ENCODE peak calls at places on chromosomes 4 and X, in four cellular contexts. P is WTC11, K is amniotic stem cell, U is ecto neural progenitor cell. N is an unnamed sample.

GRCh38 chr4:156322592-156322991 is 368.9 kb upstream of the CTSO start:
- DNase-seq in P (no peak), K (peak), U (no peak), N (no peak)

GRCh38 chr4:99610605-99611172 is 36.1 kb downstream of the MTTP start:
- DNase-seq in P (no peak), K (no peak), U (no peak), N (no peak)

GRCh38 chr4:54067163-54067562 is 2.8 kb upstream of the CHIC2 start:
- DNase-seq in P (no peak), K (no peak), U (no peak), N (no peak)

GRCh38 chr4:154208424-154208823 is 283.2 kb downstream of the DCHS2 start:
- DNase-seq in P (peak), K (no peak), U (no peak), N (no peak)

GRCh38 chr4:53026233-53026632 is 164.1 kb downstream of the RASL11B start:
- DNase-seq in P (no peak), K (no peak), U (no peak), N (no peak)

GRCh38 chr4:124437853-124438495 is 274.6 kb downstream of the ANKRD50 start:
- DNase-seq in P (no peak), K (no peak), U (no peak), N (no peak)

GRCh38 chr4:6655924-6656323 is 15.4 kb downstream of the MRFAP1 start:
- DNase-seq in P (no peak), K (no peak), U (no peak), N (no peak)

GRCh38 chr4:15891312-15891711 is 47.2 kb downstream of the FGFBP1 start:
- DNase-seq in P (no peak), K (no peak), U (no peak), N (peak)

GRCh38 chr4:4339504-4340085 is 47.3 kb upstream of the NSG1 start:
- DNase-seq in P (no peak), K (no peak), U (peak), N (no peak)

GRCh38 chrX:9189286-9189685 is 155.4 kb upstream of the FAM9B start:
- DNase-seq in P (no peak), K (no peak), U (no peak), N (no peak)

GRCh38 chr4:97252615-97253154 is 890.6 kb downstream of the STPG2 start:
- DNase-seq in P (no peak), K (no peak), U (no peak), N (no peak)

GRCh38 chrX:21721175-21721574 is 36.7 kb downstream of the SMPX start:
- DNase-seq in P (no peak), K (no peak), U (no peak), N (no peak)

GRCh38 chr4:134200811-134201215 is 776 bp downstream of the PABPC4L start:
- DNase-seq in P (no peak), K (no peak), U (no peak), N (no peak)

GRCh38 chr4:6225469-6225868 is 25.1 kb upstream of the JAKMIP1 start:
- DNase-seq in P (peak), K (no peak), U (peak), N (no peak)

GRCh38 chrX:82626978-82627377 is 881.1 kb upstream of the POU3F4 start:
- DNase-seq in P (no peak), K (no peak), U (no peak), N (no peak)

GRCh38 chr4:98232202-98232601 is 29.0 kb upstream of the RAP1GDS1 start:
- DNase-seq in P (no peak), K (no peak), U (no peak), N (no peak)

GRCh38 chrX:71366674-71367256 is 608 bp downstream of the TAF1 start:
- DNase-seq in P (peak), K (no peak), U (peak), N (peak)

GRCh38 chr4:2702361-2702760 is 53.8 kb downstream of the TNIP2 start:
- DNase-seq in P (no peak), K (no peak), U (no peak), N (no peak)

GRCh38 chr4:6524436-6524835 is 50.6 kb upstream of the MAN2B2 start:
- DNase-seq in P (no peak), K (no peak), U (no peak), N (no peak)

GRCh38 chr4:101621120-101621519 is 169.4 kb upstream of the BANK1 start:
- DNase-seq in P (no peak), K (peak), U (no peak), N (no peak)

GRCh38 chr4:11869471-11869870 is 440.8 kb upstream of the HS3ST1 start:
- DNase-seq in P (no peak), K (no peak), U (no peak), N (no peak)

GRCh38 chr4:25722964-25723363 is 67.3 kb downstream of the SLC34A2 start:
- DNase-seq in P (no peak), K (no peak), U (no peak), N (no peak)

GRCh38 chrX:11784543-11784942 is 26.5 kb downstream of the MSL3 start:
- DNase-seq in P (no peak), K (no peak), U (no peak), N (no peak)

GRCh38 chrX:46036508-46036907 is 508.7 kb downstream of the ZNF674 start:
- DNase-seq in P (no peak), K (no peak), U (no peak), N (no peak)

GRCh38 chrX:73932522-73932921 is 369.5 kb downstream of the CHIC1 start:
- DNase-seq in P (no peak), K (no peak), U (no peak), N (no peak)

GRCh38 chr4:1408418-1408817 is 2.2 kb upstream of the NKX1-1 start:
- DNase-seq in P (no peak), K (no peak), U (peak), N (peak)

GRCh38 chr4:67892905-67893304 is 9.1 kb upstream of the TMPRSS11D start:
- DNase-seq in P (peak), K (no peak), U (no peak), N (no peak)

GRCh38 chr4:127479031-127479622 is 153.6 kb upstream of the INTU start:
- DNase-seq in P (no peak), K (peak), U (no peak), N (no peak)

GRCh38 chr4:177321647-177322046 is 12.0 kb downstream of the NEIL3 start:
- DNase-seq in P (no peak), K (no peak), U (no peak), N (no peak)

GRCh38 chrX:40719218-40719617 is 16.1 kb downstream of the MED14 start:
- DNase-seq in P (no peak), K (peak), U (no peak), N (no peak)

GRCh38 chr4:96108146-96108545 is 268.3 kb downstream of the PDHA2 start:
- DNase-seq in P (no peak), K (no peak), U (no peak), N (no peak)

GRCh38 chr4:67751260-67751659 is 2.9 kb downstream of the GNRHR start:
- DNase-seq in P (no peak), K (no peak), U (no peak), N (no peak)

GRCh38 chr4:55530167-55530566 is 16.5 kb downstream of the CLOCK start:
- DNase-seq in P (no peak), K (no peak), U (no peak), N (no peak)

GRCh38 chrX:38903093-38903492 is 101.8 kb downstream of the MID1IP1 start:
- DNase-seq in P (peak), K (no peak), U (no peak), N (no peak)

GRCh38 chrX:20362268-20363002 is 95.7 kb upstream of the RPS6KA3 start:
- DNase-seq in P (no peak), K (no peak), U (peak), N (no peak)

GRCh38 chr4:157271166-157271869 is 50.8 kb downstream of the GRIA2 start:
- DNase-seq in P (no peak), K (no peak), U (no peak), N (no peak)

GRCh38 chr4:87532907-87533306 is 3.7 kb upstream of the SPARCL1 start:
- DNase-seq in P (no peak), K (no peak), U (no peak), N (no peak)

GRCh38 chr4:173746424-173746823 is 216.4 kb upstream of the HAND2 start:
- DNase-seq in P (no peak), K (no peak), U (no peak), N (no peak)

GRCh38 chrX:85815203-85815751 is 232.1 kb downstream of the CHM start:
- DNase-seq in P (no peak), K (no peak), U (no peak), N (no peak)

N was measured in GM13976.